ENCODE peak calls at places on chromosomes 11 and 22, in eight cellular contexts. A is MM.1S, W is right lobe of liver, V is HCT116, Q is IMR-90, O is adrenal gland, Z is cardiac muscle cell, L is mesendoderm. H is an unnamed sample. For H3K36me3 and H3K4me1, the result is how much of the 10 kb centered on the place peaks cover.

GRCh38 chr11:77361184-77361583 is 59.7 kb upstream of the GDPD4 start:
- DNase-seq in A (no peak), W (no peak), V (no peak), Q (peak), O (no peak), Z (peak), L (peak), H (no peak)

GRCh38 chr22:36287881-36288515 is 35.1 kb downstream of the APOL1 start:
- DNase-seq in A (no peak), W (no peak), V (no peak), Q (no peak), O (no peak), Z (no peak), L (no peak), H (no peak)

GRCh38 chr11:120209750-120210650 is 832 bp upstream of the OAF start:
- DNase-seq in A (no peak), W (no peak), V (no peak), Q (no peak), O (no peak), Z (no peak), L (no peak), H (no peak)

GRCh38 chr22:23219787-23220484 is 39.6 kb downstream of the BCR start:
- DNase-seq in A (no peak), W (no peak), V (no peak), Q (peak), O (peak), Z (peak), L (peak), H (no peak)

GRCh38 chr22:44042822-44043221 is 18.7 kb downstream of the PARVB start:
- DNase-seq in A (no peak), W (no peak), V (no peak), Q (peak), O (no peak), Z (no peak), L (no peak), H (no peak)

GRCh38 chr11:119094816-119095065 is 6.9 kb downstream of the DPAGT1 start:
- DNase-seq in A (peak), W (peak), V (no peak), Q (peak), O (peak), Z (peak), L (no peak), H (peak)

GRCh38 chr11:116535954-116536353 is 236.8 kb downstream of the BUD13 start:
- DNase-seq in A (no peak), W (no peak), V (no peak), Q (no peak), O (no peak), Z (no peak), L (no peak), H (no peak)

GRCh38 chr11:74141274-74141695 is 29.5 kb downstream of the C2CD3 start:
- DNase-seq in A (no peak), W (no peak), V (no peak), Q (no peak), O (no peak), Z (no peak), L (peak), H (no peak)

GRCh38 chr22:19522881-19523239 is 1.4 kb downstream of the CLDN5 start:
- DNase-seq in A (no peak), W (no peak), V (no peak), Q (no peak), O (no peak), Z (no peak), L (no peak), H (no peak)

GRCh38 chr11:104390696-104391095 is 226.7 kb upstream of the PDGFD start:
- DNase-seq in A (no peak), W (no peak), V (no peak), Q (peak), O (no peak), Z (peak), L (no peak), H (no peak)

GRCh38 chr11:46463701-46464100 is 72.1 kb upstream of the CHRM4 start:
- DNase-seq in A (no peak), W (no peak), V (no peak), Q (no peak), O (no peak), Z (no peak), L (peak), H (no peak)

GRCh38 chr22:20578707-20579106 is 71.3 kb downstream of the MED15 start:
- DNase-seq in A (no peak), W (no peak), V (no peak), Q (no peak), O (no peak), Z (no peak), L (no peak), H (no peak)

GRCh38 chr11:45737056-45737455 is 67.9 kb upstream of the SLC35C1 start:
- DNase-seq in A (no peak), W (no peak), V (no peak), Q (no peak), O (no peak), Z (peak), L (no peak), H (no peak)

GRCh38 chr11:120304526-120304925 is 20.6 kb upstream of the TLCD5 start:
- DNase-seq in A (no peak), W (no peak), V (peak), Q (peak), O (no peak), Z (no peak), L (no peak), H (no peak)

GRCh38 chr22:29782061-29782845 is 15.1 kb downstream of the UQCR10 start:
- DNase-seq in A (no peak), W (peak), V (no peak), Q (peak), O (peak), Z (peak), L (no peak), H (peak)

GRCh38 chr22:41963453-41964105 is 5.7 kb upstream of the SEPTIN3 start:
- DNase-seq in A (no peak), W (no peak), V (no peak), Q (peak), O (no peak), Z (peak), L (no peak), H (no peak)

GRCh38 chr11:19559746-19560145 is 152.9 kb upstream of the NAV2 start:
- DNase-seq in A (no peak), W (no peak), V (no peak), Q (no peak), O (no peak), Z (no peak), L (peak), H (no peak)

GRCh38 chr22:46288846-46289243 is 7.8 kb upstream of the GTSE1 start:
- DNase-seq in A (no peak), W (no peak), V (no peak), Q (no peak), O (no peak), Z (no peak), L (no peak), H (no peak)

GRCh38 chr11:125147280-125147679 is 17.3 kb upstream of the PKNOX2 start:
- DNase-seq in A (no peak), W (no peak), V (no peak), Q (no peak), O (no peak), Z (no peak), L (no peak), H (no peak)

GRCh38 chr11:108398439-108398838 is 68.9 kb downstream of the C11orf65 start:
- DNase-seq in A (no peak), W (no peak), V (no peak), Q (no peak), O (no peak), Z (no peak), L (no peak), H (no peak)

GRCh38 chr11:104191124-104191523 is 27.2 kb upstream of the PDGFD start:
- DNase-seq in A (no peak), W (no peak), V (no peak), Q (peak), O (no peak), Z (peak), L (peak), H (no peak)

GRCh38 chr11:22879615-22880014 is 19.3 kb upstream of the CCDC179 start:
- DNase-seq in A (no peak), W (no peak), V (no peak), Q (peak), O (no peak), Z (peak), L (no peak), H (no peak)

GRCh38 chr11:69828971-69829344 is 9.7 kb upstream of the FGF3 start:
- DNase-seq in A (no peak), W (peak), V (no peak), Q (no peak), O (no peak), Z (no peak), L (no peak), H (no peak)

GRCh38 chr11:102120006-102120405 is 9.8 kb downstream of the YAP1 start:
- DNase-seq in A (no peak), W (no peak), V (no peak), Q (peak), O (no peak), Z (peak), L (no peak), H (no peak)

GRCh38 chr22:50317178-50317577 is 9.6 kb downstream of the DENND6B start:
- DNase-seq in A (no peak), W (peak), V (no peak), Q (no peak), O (no peak), Z (no peak), L (no peak), H (no peak)

GRCh38 chr22:44410396-44411056 is 87.5 kb downstream of the RTL6 start:
- DNase-seq in A (no peak), W (peak), V (no peak), Q (no peak), O (no peak), Z (no peak), L (no peak), H (peak)

GRCh38 chr22:41976070-41976901 is 7.0 kb downstream of the SEPTIN3 start:
- DNase-seq in A (peak), W (no peak), V (no peak), Q (no peak), O (no peak), Z (no peak), L (no peak), H (no peak)

GRCh38 chr22:20777420-20778177 is 3.7 kb downstream of the SERPIND1 start:
- DNase-seq in A (no peak), W (no peak), V (peak), Q (peak), O (peak), Z (peak), L (peak), H (no peak)

GRCh38 chr11:108562746-108563581 is 30.6 kb downstream of the EXPH5 start:
- DNase-seq in A (no peak), W (no peak), V (no peak), Q (no peak), O (no peak), Z (no peak), L (no peak), H (no peak)

GRCh38 chr11:70763606-70764005 is 365.3 kb downstream of the CTTN start:
- DNase-seq in A (no peak), W (no peak), V (no peak), Q (peak), O (no peak), Z (no peak), L (no peak), H (no peak)

GRCh38 chr11:115996125-115996807 is 492.1 kb upstream of the CADM1 start:
- DNase-seq in A (peak), W (no peak), V (no peak), Q (no peak), O (no peak), Z (no peak), L (no peak), H (no peak)

GRCh38 chr22:29715240-29715639 is 4.6 kb upstream of the CABP7 start:
- DNase-seq in A (no peak), W (no peak), V (no peak), Q (no peak), O (no peak), Z (no peak), L (no peak), H (no peak)

GRCh38 chr11:57649826-57650738 is at the start of gene YPEL4:
- DNase-seq in A (no peak), W (no peak), V (no peak), Q (peak), O (peak), Z (peak), L (peak), H (peak)

GRCh38 chr11:504053-504993 is 2.7 kb downstream of the RNH1 start:
- DNase-seq in A (no peak), W (no peak), V (no peak), Q (no peak), O (peak), Z (peak), L (no peak), H (peak)

GRCh38 chr11:61864814-61865775 is 26.2 kb downstream of the FADS3 start:
- DNase-seq in A (no peak), W (no peak), V (no peak), Q (no peak), O (no peak), Z (no peak), L (no peak), H (no peak)
- H3K36me3 ChIP-seq in A (under half), W (under half), V (under half), Q (under half), O (under half), Z (under half), L (under half), H (under half)

DNA sequence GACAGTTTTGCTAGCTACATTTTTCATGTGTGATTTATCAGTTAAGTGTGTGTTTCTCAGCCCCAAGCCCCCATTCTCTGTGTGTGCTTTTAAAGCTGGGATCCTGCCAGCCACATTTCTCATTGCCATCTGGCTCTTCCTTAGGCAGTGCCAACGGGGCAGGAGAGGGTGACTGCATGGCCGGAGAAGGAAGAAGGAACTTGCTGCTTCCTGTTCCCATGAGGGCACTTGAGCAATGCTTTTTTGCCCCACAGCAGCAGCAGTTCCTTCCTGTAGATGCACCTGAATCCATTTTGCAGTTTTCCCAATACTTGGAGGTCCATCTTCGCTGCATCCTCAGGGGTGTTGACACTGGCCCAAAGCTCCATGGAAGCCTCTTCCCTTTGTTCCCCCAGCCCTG is 37.5 kb downstream of the TNRC6B start:
- DNase-seq in A (no peak), W (no peak), V (no peak), Q (no peak), O (peak), Z (no peak), L (no peak), H (no peak)
- H3K4me1 ChIP-seq in A (under half), W (under half), V (under half), Q (under half), O (under half), Z (under half), L (under half), H (half or more)

GRCh38 chr11:31118566-31118965 is 251.0 kb downstream of the DCDC1 start:
- DNase-seq in A (no peak), W (no peak), V (no peak), Q (no peak), O (no peak), Z (no peak), L (no peak), H (no peak)
- H3K27ac ChIP-seq in A (no peak), W (no peak), V (no peak), Q (no peak), O (no peak), Z (no peak), L (no peak), H (no peak)

DNA sequence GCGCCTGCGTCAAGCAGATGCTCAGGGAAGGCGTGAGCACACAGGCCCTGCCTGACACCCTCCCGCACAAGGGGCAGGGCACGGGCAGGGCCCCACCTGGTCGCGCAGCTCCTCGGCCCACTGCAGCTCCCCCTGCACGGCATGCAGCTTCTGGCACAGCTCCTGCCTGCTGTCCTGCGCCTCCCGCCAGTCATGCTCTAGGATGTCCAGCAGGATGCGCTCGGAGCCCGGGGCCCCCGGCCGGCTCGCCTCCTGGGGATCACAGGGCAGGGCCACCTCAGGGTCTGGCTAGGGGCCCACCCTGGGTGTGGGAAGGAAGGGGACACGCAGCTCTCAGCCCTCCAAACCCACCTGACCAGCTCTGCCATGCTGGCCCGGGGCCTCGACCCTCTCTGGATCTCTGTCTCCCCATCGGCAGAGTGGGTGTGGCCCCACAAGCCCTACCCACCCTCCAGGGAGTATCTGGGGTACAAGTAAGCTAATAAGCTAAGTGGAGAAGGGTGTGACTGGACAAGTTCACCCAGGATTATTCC is 10.7 kb downstream of the CARD10 start:
- DNase-seq in A (no peak), W (no peak), V (no peak), Q (no peak), O (no peak), Z (no peak), L (no peak), H (no peak)
- H3K36me3 ChIP-seq in A (under half), W (under half), V (under half), Q (under half), O (under half), Z (under half), L (under half), H (under half)

DNA sequence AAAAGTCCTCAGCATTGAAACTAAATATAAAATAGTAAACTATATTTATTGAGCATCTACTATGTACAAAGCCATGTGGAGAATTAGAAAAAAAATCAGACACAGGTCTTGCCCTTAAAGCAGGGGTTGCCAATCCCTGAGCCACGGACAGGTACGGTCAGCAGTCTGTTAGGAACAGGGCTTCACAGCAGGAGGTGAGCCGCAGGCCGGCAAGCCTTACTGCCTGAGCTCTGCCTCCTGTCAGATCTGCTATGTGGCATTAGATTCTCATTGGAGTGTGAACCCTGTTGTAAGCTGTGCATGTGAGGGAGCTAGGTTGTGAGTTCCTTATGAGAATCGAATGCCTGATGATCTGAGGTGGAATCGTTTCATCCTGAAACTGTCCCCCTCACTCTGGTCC is 2.1 kb upstream of the RAG2 start:
- DNase-seq in A (no peak), W (no peak), V (no peak), Q (no peak), O (no peak), Z (no peak), L (peak), H (no peak)
- H3K4me1 ChIP-seq in A (under half), W (under half), V (under half), Q (under half), O (under half), Z (under half), L (under half), H (under half)

GRCh38 chr11:106086850-106087249 is 9.4 kb downstream of the AASDHPPT start:
- DNase-seq in A (no peak), W (no peak), V (no peak), Q (no peak), O (no peak), Z (no peak), L (no peak), H (no peak)

GRCh38 chr11:106087815-106088435 is 10.5 kb downstream of the AASDHPPT start:
- DNase-seq in A (peak), W (no peak), V (peak), Q (peak), O (peak), Z (peak), L (peak), H (peak)

GRCh38 chr11:106082096-106082495 is 4.6 kb downstream of the AASDHPPT start:
- DNase-seq in A (no peak), W (no peak), V (no peak), Q (no peak), O (no peak), Z (no peak), L (no peak), H (no peak)

GRCh38 chr11:106088896-106089295 is 11.4 kb downstream of the AASDHPPT start:
- DNase-seq in A (no peak), W (no peak), V (no peak), Q (peak), O (no peak), Z (no peak), L (no peak), H (no peak)

DNA sequence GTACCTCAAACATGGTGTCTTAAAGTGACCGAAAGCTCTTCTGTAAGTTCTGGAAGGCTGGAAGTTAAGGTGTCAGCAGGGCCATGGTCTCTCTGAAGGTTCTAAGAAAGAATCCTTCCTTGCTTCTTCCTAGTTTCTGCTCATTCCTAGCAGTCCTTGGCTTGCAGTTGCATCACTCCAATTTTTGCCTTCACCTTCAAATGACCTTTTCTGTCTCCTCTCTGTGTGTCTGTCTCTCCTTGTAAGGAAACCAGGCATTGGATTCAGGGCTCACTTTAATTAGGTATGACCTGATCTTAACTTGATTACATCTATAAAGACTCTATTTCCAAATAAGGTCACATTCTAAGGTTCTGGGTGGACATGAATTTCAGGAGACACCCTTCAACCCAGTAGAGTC is 8.7 kb downstream of the AASDHPPT start:
- DNase-seq in A (no peak), W (no peak), V (no peak), Q (no peak), O (no peak), Z (no peak), L (no peak), H (no peak)
- H3K27ac ChIP-seq in A (no peak), W (no peak), V (no peak), Q (no peak), O (peak), Z (peak), L (no peak), H (no peak)

DNA sequence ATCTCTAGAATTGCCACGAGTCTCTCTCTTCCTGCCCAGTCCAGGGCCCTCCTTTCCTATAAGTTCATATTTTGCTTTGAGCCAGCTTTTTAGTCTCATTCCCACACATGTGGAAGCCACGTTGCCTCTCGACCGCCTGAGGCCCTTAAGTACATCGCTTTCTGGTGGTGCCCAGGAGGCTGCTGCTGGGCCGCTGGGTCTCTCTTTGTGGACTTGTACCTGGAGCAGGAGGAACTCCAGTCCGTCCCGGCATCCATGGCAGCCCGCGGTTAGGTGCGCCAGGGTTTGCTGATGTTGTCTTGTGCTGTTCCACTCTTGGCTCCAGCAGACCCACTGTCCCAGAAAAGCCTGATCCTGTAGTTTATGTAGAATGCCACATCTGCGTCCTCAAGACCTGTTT is 41.0 kb downstream of the NAT10 start:
- DNase-seq in A (no peak), W (no peak), V (no peak), Q (no peak), O (no peak), Z (no peak), L (no peak), H (no peak)
- H3K36me3 ChIP-seq in A (under half), W (under half), V (half or more), Q (half or more), O (half or more), Z (under half), L (under half), H (half or more)

H was measured in heart right ventricle.